ENCODE peak calls at places on chromosomes 11 and 22, in five cellular contexts. Q, Y, A, G and I are unnamed samples.
A peak's percentile ranks its signal among the peaks of the same experiment; 100 is the strongest.

GRCh38 chr11:95863486-95864140 is 60.3 kb downstream of the MTMR2 start:
- DNase-seq in Q (no peak), A (no peak), Y (no peak), G (no peak), I (peak; percentile 84)

GRCh38 chr11:92859290-92859689 is 110.2 kb upstream of the MTNR1B start:
- DNase-seq in A (no peak), Y (no peak), Q (no peak), G (no peak), I (no peak)

GRCh38 chr11:46958777-46959176 is 22.2 kb downstream of the CSTPP1 start:
- DNase-seq in Q (no peak), A (no peak), G (no peak), Y (no peak), I (no peak)

GRCh38 chr11:123696183-123696582 is 41.8 kb upstream of the SCN3B start:
- DNase-seq in G (no peak), Y (no peak), A (no peak), Q (no peak), I (no peak)

GRCh38 chr11:763549-764321 is 13.6 kb downstream of the GATD1 start:
- DNase-seq in Y (no peak), A (peak; percentile 5), Q (no peak), G (no peak), I (no peak)

GRCh38 chr11:101617735-101618332 is 34.0 kb upstream of the TRPC6 start:
- DNase-seq in Y (no peak), A (no peak), G (no peak), Q (peak; percentile 43), I (peak; percentile 27)

GRCh38 chr11:28566643-28567042 is 458.5 kb downstream of the METTL15 start:
- DNase-seq in G (no peak), Q (peak; percentile 85), Y (peak; percentile 91), A (no peak), I (peak; percentile 99)

GRCh38 chr11:3000032-3000961 is 8.2 kb upstream of the NAP1L4 start:
- DNase-seq in A (no peak), Q (peak; percentile 74), Y (peak; percentile 47), G (no peak), I (peak; percentile 47)

GRCh38 chr11:2798951-2799761 is 86.4 kb downstream of the CDKN1C start:
- DNase-seq in Y (no peak), A (no peak), G (no peak), Q (no peak), I (no peak)

GRCh38 chr11:10042699-10043098 is 251.3 kb downstream of the SBF2 start:
- DNase-seq in G (no peak), A (no peak), Q (no peak), Y (peak; percentile 19), I (peak; percentile 71)

GRCh38 chr22:45082795-45083194 is 73.0 kb upstream of the PHF21B start:
- DNase-seq in Y (no peak), A (no peak), Q (peak; percentile 52), G (no peak), I (peak; percentile 39)

GRCh38 chr11:8719260-8720190 is 36.9 kb downstream of the RPL27A start:
- DNase-seq in A (no peak), G (no peak), Y (peak; percentile 70), Q (no peak), I (peak; percentile 95)

GRCh38 chr22:45101828-45102227 is 61.9 kb upstream of the NUP50 start:
- DNase-seq in Y (peak; percentile 69), A (peak; percentile 39), G (peak; percentile 77), Q (peak; percentile 80), I (peak; percentile 79)

GRCh38 chr11:121688860-121689614 is 236.3 kb upstream of the SORL1-AS1 start:
- DNase-seq in A (no peak), Q (peak; percentile 32), Y (no peak), G (no peak), I (no peak)

GRCh38 chr22:41934284-41935014 is 7.8 kb upstream of the TNFRSF13C start:
- DNase-seq in A (no peak), G (peak; percentile 26), Q (no peak), Y (no peak), I (no peak)

GRCh38 chr11:46888636-46889035 is 29.7 kb downstream of the LRP4 start:
- DNase-seq in Q (no peak), Y (no peak), G (no peak), A (no peak), I (no peak)

GRCh38 chr11:64340671-64341335 is 799 bp downstream of the CCDC88B start:
- DNase-seq in Q (peak; percentile 83), G (peak; percentile 78), A (peak; percentile 37), Y (peak; percentile 34), I (peak; percentile 25)

GRCh38 chr11:110907629-110908028 is 195.4 kb upstream of the ARHGAP20 start:
- DNase-seq in Y (peak; percentile 13), A (peak; percentile 65), G (peak; percentile 16), Q (no peak), I (peak; percentile 93)

GRCh38 chr11:110903378-110903777 is 191.1 kb upstream of the ARHGAP20 start:
- DNase-seq in A (no peak), Y (no peak), G (no peak), Q (no peak), I (no peak)

GRCh38 chr11:110901441-110901840 is 189.2 kb upstream of the ARHGAP20 start:
- DNase-seq in G (no peak), Q (no peak), Y (no peak), A (no peak), I (no peak)

GRCh38 chr11:110900426-110900825 is 188.2 kb upstream of the ARHGAP20 start:
- DNase-seq in A (no peak), G (no peak), Y (no peak), Q (no peak), I (no peak)

GRCh38 chr11:110903830-110904229 is 191.6 kb upstream of the ARHGAP20 start:
- DNase-seq in Y (peak; percentile 24), Q (peak; percentile 52), G (no peak), A (no peak), I (peak; percentile 30)
- TF ChIP-seq EZH2phosphoT487 in Y (no peak), Q (no peak), G (no peak), A (no peak), I (no peak)

GRCh38 chr11:120556841-120557240 is 45.3 kb downstream of the GRIK4 start:
- DNase-seq in Q (no peak), A (no peak), Y (no peak), G (no peak), I (no peak)

GRCh38 chr11:120551191-120551590 is 39.6 kb downstream of the GRIK4 start:
- DNase-seq in G (no peak), A (no peak), Y (no peak), Q (no peak), I (no peak)

GRCh38 chr11:120558754-120559431 is 47.3 kb downstream of the GRIK4 start:
- DNase-seq in G (no peak), Q (no peak), A (no peak), Y (no peak), I (no peak)

GRCh38 chr11:120554771-120555432 is 43.4 kb downstream of the GRIK4 start:
- DNase-seq in G (peak; percentile 5), Y (no peak), A (peak; percentile 95), Q (peak; percentile 45), I (peak; percentile 23)

GRCh38 chr11:120555433-120555773 is 43.9 kb downstream of the GRIK4 start:
- DNase-seq in G (no peak), A (no peak), Y (no peak), Q (no peak), I (no peak)
- TF ChIP-seq EZH2phosphoT487 in G (no peak), A (no peak), Y (no peak), Q (no peak), I (no peak)

DNA sequence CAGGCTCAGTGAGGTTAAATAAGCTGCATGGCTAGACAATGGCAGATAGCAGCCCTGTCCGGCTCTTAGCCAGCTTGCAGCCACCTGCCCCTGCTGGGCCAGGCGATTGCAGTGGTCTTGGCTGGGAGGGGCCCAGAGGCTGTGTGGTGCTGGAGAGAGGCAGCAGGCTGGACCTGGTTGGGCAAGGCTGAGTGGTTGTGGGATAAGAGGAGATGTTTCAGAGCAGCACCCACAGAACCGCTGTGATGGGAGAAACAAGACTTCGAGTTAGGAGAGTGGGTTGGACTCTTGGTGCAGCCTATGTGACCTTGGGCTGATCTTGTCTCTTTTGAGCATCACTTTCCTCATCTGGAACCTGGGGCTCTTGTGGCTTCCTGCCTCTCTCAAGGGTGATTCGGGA is 25.5 kb downstream of the PTPRJ start:
- DNase-seq in G (no peak), Y (no peak), Q (peak; percentile 86), A (no peak), I (peak; percentile 21)
- TF ChIP-seq EZH2phosphoT487 in G (no peak), Y (no peak), Q (no peak), A (no peak), I (no peak)

GRCh38 chr11:34068098-34068497 is 16.6 kb downstream of the CAPRIN1 start:
- DNase-seq in Q (no peak), A (no peak), Y (no peak), G (no peak), I (peak; percentile 40)
- TF ChIP-seq EZH2phosphoT487 in Q (no peak), A (no peak), Y (no peak), G (no peak), I (no peak)